ENCODE peak calls at places on chromosomes 4 and X, in nine cellular contexts. P is cardiac muscle cell, R is body of pancreas, B is neural progenitor cell, M is foreskin fibroblast, D is astrocyte of the spinal cord, X is left lung, G is HAP-1, Y is hepatocyte. F is an unnamed sample.
A peak's percentile ranks its signal among the peaks of the same experiment; 100 is the strongest.

GRCh38 chrX:117752745-117753144 is 363.9 kb downstream of the KLHL13 start:
- DNase-seq in X (no peak), B (no peak), D (no peak), M (no peak), R (no peak), Y (no peak), G (no peak), P (no peak), F (no peak)

GRCh38 chr4:91113130-91113706 is 986.0 kb downstream of the CCSER1 start:
- DNase-seq in P (peak; percentile 42), R (no peak), Y (peak; percentile 28), B (peak; percentile 49), G (peak; percentile 45), M (no peak), X (no peak), D (peak; percentile 32), F (no peak)

GRCh38 chrX:26334232-26334631 is 118.3 kb downstream of the MAGEB5 start:
- DNase-seq in D (no peak), G (no peak), X (no peak), Y (no peak), B (no peak), R (no peak), M (no peak), P (no peak), F (no peak)

GRCh38 chr4:128163177-128164117 is 102.3 kb downstream of the LARP1B start:
- DNase-seq in X (no peak), R (no peak), G (no peak), Y (peak; percentile 8), P (no peak), M (peak; percentile 25), B (no peak), D (peak; percentile 78), F (no peak)

GRCh38 chr4:101230806-101231426 is 116.4 kb downstream of the PPP3CA start:
- DNase-seq in R (no peak), B (peak; percentile 7), X (no peak), D (no peak), G (no peak), M (no peak), Y (no peak), P (no peak), F (no peak)

GRCh38 chr4:8010618-8011017 is 71.0 kb upstream of the AFAP1 start:
- DNase-seq in B (peak; percentile 71), M (peak; percentile 32), X (peak; percentile 61), P (peak; percentile 98), D (peak; percentile 61), Y (peak; percentile 81), R (peak; percentile 73), G (peak; percentile 31), F (no peak)

GRCh38 chr4:155614111-155614762 is 52.4 kb upstream of the GUCY1A1 start:
- DNase-seq in B (no peak), Y (no peak), P (no peak), R (no peak), M (no peak), X (no peak), G (no peak), D (no peak), F (no peak)

GRCh38 chr4:94743838-94744237 is 13.9 kb upstream of the BMPR1B start:
- DNase-seq in R (no peak), D (no peak), Y (no peak), P (no peak), X (no peak), G (peak; percentile 16), B (no peak), M (no peak), F (no peak)

GRCh38 chrX:132741706-132742105 is 216.7 kb downstream of the HS6ST2 start:
- DNase-seq in B (no peak), D (no peak), P (no peak), M (no peak), X (no peak), Y (no peak), G (peak; percentile 61), R (no peak), F (no peak)

GRCh38 chrX:36116222-36116621 is 196.7 kb downstream of the CFAP47 start:
- DNase-seq in B (no peak), M (no peak), G (no peak), Y (no peak), R (no peak), X (no peak), P (no peak), D (no peak), F (no peak)

GRCh38 chr4:10117424-10118354 is 1.1 kb upstream of the WDR1 start:
- DNase-seq in B (peak; percentile 41), G (no peak), Y (peak; percentile 32), D (peak; percentile 46), R (no peak), X (no peak), P (no peak), M (no peak), F (no peak)
- H3K4me3 ChIP-seq in B (peak overlapping the region; percentile 79), G (peak overlapping the region; percentile 72), Y (peak overlapping the region; percentile 46), D (peak overlapping the region; percentile 60), R (peak overlapping the region; percentile 29), X (peak overlapping the region; percentile 40), P (peak overlapping the region; percentile 38), M (peak overlapping the region; percentile 80), F (peak overlapping the region; percentile 86)

DNA sequence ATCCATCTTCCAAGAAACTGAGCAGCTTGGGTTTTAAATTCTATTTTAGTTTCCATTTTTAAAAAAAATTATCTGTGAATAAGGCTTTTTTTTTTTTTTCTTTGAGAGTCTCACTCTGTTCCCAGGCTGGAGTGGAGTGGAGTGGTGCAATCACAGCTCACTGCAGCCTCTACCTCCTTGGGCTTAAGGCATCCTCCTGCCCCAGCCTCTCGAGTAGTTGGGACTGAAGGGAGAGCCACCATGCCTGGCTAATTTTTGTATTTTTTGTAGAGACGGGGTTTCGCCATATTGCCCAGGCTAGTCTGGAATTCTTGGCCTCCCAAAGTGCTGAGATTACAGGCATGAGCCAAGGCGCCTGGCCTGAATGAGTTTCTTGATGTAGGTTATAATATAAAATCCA is 1.4 kb downstream of the ENOPH1 start:
- DNase-seq in M (no peak), B (no peak), R (no peak), X (no peak), P (no peak), G (no peak), Y (no peak), D (no peak), F (no peak)
- H3K4me3 ChIP-seq in M (peak overlapping the region; percentile 76), B (peak overlapping the region; percentile 97), R (no peak overlapping the region), X (no peak overlapping the region), P (peak overlapping the region; percentile 95), G (peak overlapping the region; percentile 90), Y (no peak overlapping the region), D (no peak overlapping the region), F (peak overlapping the region; percentile 95)

GRCh38 chrX:37347420-37347819 is 1.7 kb upstream of the PRRG1 start:
- DNase-seq in P (no peak), G (peak; percentile 33), B (peak; percentile 5), Y (peak; percentile 8), X (no peak), D (peak; percentile 15), M (peak; percentile 47), R (no peak), F (no peak)

GRCh38 chrX:37349131-37350033 is at the start of gene PRRG1:
- DNase-seq in X (peak; percentile 83), D (peak; percentile 86), P (peak; percentile 94), B (peak; percentile 96), M (peak; percentile 76), Y (peak; percentile 96), G (peak; percentile 84), R (peak; percentile 84), F (peak; percentile 83)

GRCh38 chrX:37353646-37354045 is 4.5 kb downstream of the PRRG1 start:
- DNase-seq in D (no peak), B (no peak), G (no peak), P (no peak), Y (no peak), R (no peak), X (no peak), M (no peak), F (no peak)

GRCh38 chrX:37350034-37350365 is 836 bp downstream of the PRRG1 start:
- DNase-seq in X (no peak), R (peak; percentile 22), P (no peak), M (peak; percentile 6), Y (peak; percentile 48), G (peak; percentile 64), D (peak; percentile 15), B (no peak), F (no peak)

DNA sequence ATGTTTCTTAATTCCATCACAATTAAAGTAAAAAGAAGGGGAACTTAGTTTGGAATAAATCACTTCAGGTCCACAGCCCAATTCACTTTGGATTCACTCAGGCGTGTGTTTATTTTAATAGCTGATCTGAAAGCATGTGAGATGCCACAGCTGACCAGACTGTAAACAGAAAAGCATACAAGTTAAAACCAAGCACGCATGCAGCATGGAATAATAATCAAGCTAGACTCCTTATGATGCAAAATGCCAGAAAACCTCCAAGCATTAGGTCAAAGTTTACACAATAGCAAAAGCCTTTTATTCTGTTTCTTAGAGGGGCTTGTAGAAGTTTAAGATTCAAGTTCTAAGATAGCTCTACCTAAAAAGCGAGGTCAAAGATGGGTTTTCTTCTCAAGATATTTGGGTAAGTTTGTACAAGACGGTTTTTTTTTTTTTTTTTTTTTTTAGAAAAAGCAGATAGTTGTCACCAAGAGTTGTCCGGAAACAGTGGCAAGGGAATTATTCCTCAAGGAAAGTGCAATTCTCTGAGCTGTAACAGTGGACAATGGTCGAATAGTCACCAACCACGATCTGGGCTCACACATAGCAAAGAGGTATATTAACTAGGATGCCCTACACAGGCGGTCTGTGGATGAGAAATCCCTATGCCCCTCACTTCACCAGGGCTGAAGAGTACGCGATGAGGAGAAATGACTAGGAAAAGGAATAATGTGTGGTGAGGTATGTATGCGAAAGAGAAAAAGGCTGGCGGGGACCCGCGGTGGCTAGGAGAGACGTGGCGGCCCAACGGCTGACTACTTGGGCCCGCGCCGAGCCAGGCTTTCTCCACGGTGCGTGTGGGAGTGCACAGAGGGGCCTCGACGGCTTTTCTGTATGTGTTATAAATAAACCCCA is 680 bp upstream of the PRRG1 start:
- DNase-seq in G (peak; percentile 38), D (peak; percentile 14), Y (peak; percentile 18), M (peak; percentile 16), R (no peak), X (no peak), B (no peak), P (no peak), F (no peak)
- H3K4me3 ChIP-seq in G (peak overlapping the region; percentile 91), D (peak overlapping the region; percentile 49), Y (peak overlapping the region; percentile 32), M (peak overlapping the region; percentile 44), R (peak overlapping the region; percentile 17), X (peak overlapping the region; percentile 49), B (peak overlapping the region; percentile 58), P (peak overlapping the region; percentile 63), F (peak overlapping the region; percentile 66)

GRCh38 chrX:71118032-71118984 is at the start of gene MED12:
- DNase-seq in P (peak; percentile 83), R (peak; percentile 78), B (peak; percentile 92), Y (peak; percentile 88), M (peak; percentile 71), D (peak; percentile 78), G (peak; percentile 84), X (peak; percentile 83), F (peak; percentile 84)

GRCh38 chrX:71117358-71117757 is 1.0 kb upstream of the MED12 start:
- DNase-seq in P (no peak), D (no peak), Y (no peak), X (no peak), R (no peak), M (no peak), B (no peak), G (no peak), F (no peak)

DNA sequence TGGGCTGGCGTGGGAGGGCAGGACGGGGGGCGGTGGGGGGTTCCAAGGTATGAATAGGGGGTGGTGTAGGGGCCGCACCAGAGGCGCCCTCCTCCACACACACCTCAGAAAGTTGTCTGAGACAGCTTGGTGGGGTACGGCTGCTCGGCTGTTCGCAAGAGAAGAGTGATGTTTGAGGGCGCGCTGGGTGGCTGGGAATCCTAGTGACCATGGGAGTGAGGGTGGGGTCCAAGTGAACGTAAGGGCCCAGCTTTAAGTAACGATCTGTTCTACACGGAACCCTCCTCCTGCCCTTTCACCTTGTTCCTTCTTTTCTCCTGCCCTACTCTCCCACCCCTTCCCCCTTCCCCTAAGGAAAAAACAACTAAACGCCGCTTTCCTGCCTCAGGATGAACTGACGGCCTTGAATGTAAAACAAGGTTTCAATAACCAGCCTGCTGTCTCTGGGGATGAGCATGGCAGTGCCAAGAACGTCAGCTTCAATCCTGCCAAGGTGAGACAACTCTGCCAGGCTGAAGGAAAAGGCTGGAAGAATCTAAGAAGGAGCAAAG is 664 bp downstream of the MED12 start:
- DNase-seq in X (no peak), R (no peak), Y (no peak), B (no peak), M (no peak), P (no peak), D (no peak), G (no peak), F (no peak)
- H3K4me3 ChIP-seq in X (peak overlapping the region; percentile 41), R (peak overlapping the region; percentile 50), Y (peak overlapping the region; percentile 66), B (peak overlapping the region; percentile 81), M (peak overlapping the region; percentile 66), P (peak overlapping the region; percentile 52), D (peak overlapping the region; percentile 68), G (peak overlapping the region; percentile 94), F (peak overlapping the region; percentile 58)

F was measured in lower lobe of right lung.